ENCODE peak calls at places on chromosome 20, in six cellular contexts. N is MCF 10A; K is brain microvascular endothelial cell; X is OCI-LY7; Y is CD8-positive, alpha-beta T cell; H is Panc1. T is an unnamed sample.

GRCh38 chr20:50026746-50027575 is 44.2 kb downstream of the SNAI1 start:
- DNase-seq in X (no peak), N (no peak), H (no peak), K (no peak), Y (no peak), T (no peak)

GRCh38 chr20:51531141-51531710 is 11.3 kb downstream of the NFATC2 start:
- DNase-seq in N (peak), Y (no peak), X (no peak), H (no peak), K (no peak), T (no peak)

GRCh38 chr20:50339196-50339901 is 148.7 kb downstream of the CEBPB start:
- DNase-seq in K (no peak), Y (no peak), H (no peak), N (no peak), X (no peak), T (no peak)

GRCh38 chr20:58691773-58692578 is 624 bp upstream of the NPEPL1 start:
- DNase-seq in K (no peak), Y (no peak), X (no peak), N (peak), H (no peak), T (no peak)

GRCh38 chr20:3720626-3721025 is 8.2 kb upstream of the SIGLEC1 start:
- DNase-seq in H (no peak), X (no peak), Y (no peak), K (no peak), N (no peak), T (no peak)

GRCh38 chr20:40778894-40779496 is 90.0 kb upstream of the MAFB start:
- DNase-seq in K (no peak), H (no peak), N (no peak), X (peak), Y (no peak), T (no peak)

GRCh38 chr20:62694868-62695267 is 13.8 kb upstream of the NTSR1 start:
- DNase-seq in N (no peak), Y (no peak), X (no peak), K (no peak), H (no peak), T (no peak)

GRCh38 chr20:52974155-52974554 is 2.0 kb downstream of the TSHZ2 start:
- DNase-seq in N (no peak), X (no peak), Y (no peak), H (no peak), K (no peak), T (no peak)

GRCh38 chr20:60137657-60138245 is 179.5 kb downstream of the CDH26 start:
- DNase-seq in X (peak), K (peak), Y (no peak), N (peak), H (no peak), T (peak)

GRCh38 chr20:41440882-41441281 is 74.3 kb upstream of the EMILIN3 start:
- DNase-seq in H (no peak), Y (no peak), K (no peak), N (no peak), X (no peak), T (no peak)

GRCh38 chr20:62374431-62375152 is 7.5 kb upstream of the LAMA5 start:
- DNase-seq in X (no peak), H (no peak), Y (no peak), N (no peak), K (no peak), T (no peak)

GRCh38 chr20:64071341-64072332 is 7.7 kb downstream of the RGS19 start:
- DNase-seq in N (no peak), Y (no peak), K (no peak), H (no peak), X (no peak), T (no peak)

GRCh38 chr20:37365760-37366638 is 20.1 kb downstream of the SRC start:
- DNase-seq in K (no peak), Y (no peak), N (no peak), X (peak), H (no peak), T (no peak)

GRCh38 chr20:52083627-52084232 is 107.8 kb downstream of the ZFP64 start:
- DNase-seq in H (peak), Y (no peak), X (peak), K (peak), N (peak), T (peak)

GRCh38 chr20:48892049-48892470 is 29.5 kb upstream of the ARFGEF2 start:
- DNase-seq in Y (no peak), K (no peak), X (no peak), H (no peak), N (no peak), T (no peak)

DNA sequence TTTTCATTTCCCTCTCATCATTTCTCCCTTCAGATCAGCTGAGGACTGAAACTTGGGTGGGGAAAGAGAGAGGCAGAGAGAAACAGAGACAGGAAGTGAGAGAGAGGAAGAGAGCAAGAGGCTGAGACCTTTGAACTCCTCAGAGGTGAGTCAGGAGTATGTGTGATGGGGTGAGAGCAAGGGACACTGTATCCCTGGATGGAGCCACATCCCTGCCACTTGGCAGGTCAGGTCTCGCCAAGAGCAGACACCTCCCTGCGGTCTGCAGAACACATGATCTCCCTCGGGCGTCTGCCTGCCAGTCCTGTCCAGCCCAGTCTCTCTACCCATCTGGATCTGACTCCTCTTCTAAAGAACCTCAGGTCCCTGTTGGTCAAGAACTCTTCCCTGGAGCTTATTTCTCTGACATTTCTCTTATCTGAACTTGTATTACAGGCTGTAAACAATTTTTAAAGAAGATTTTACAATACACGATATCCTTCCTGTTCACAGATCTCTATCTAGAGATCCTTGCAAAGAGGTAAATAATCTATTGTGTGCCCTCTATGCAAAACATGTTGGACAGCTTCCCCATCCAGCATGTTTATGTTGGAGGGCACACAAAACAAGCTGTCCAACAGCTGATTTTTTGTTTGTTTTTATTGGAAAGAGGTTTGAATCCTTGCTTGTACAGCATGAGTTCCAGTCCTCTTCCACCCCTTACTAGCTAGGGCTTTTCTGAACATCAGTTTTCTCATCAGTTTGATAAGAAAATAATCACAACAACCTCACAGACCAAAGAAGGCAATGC is 62.5 kb upstream of the SYNDIG1 start:
- DNase-seq in N (no peak), H (no peak), Y (no peak), X (no peak), K (no peak), T (no peak)
- TF ChIP-seq CTCF in N (no peak), H (no peak), Y (no peak), X (no peak), K (no peak), T (no peak)

GRCh38 chr20:44911264-44911921 is 1.5 kb downstream of the PABPC1L start:
- DNase-seq in Y (no peak), H (no peak), K (peak), X (peak), N (peak), T (peak)
- TF ChIP-seq CTCF in Y (no peak), H (peak), K (peak), X (peak), N (peak), T (peak)

GRCh38 chr20:34829191-34829590 is 3.7 kb upstream of the NCOA6 start:
- DNase-seq in K (no peak), H (no peak), N (no peak), X (peak), Y (no peak), T (no peak)

DNA sequence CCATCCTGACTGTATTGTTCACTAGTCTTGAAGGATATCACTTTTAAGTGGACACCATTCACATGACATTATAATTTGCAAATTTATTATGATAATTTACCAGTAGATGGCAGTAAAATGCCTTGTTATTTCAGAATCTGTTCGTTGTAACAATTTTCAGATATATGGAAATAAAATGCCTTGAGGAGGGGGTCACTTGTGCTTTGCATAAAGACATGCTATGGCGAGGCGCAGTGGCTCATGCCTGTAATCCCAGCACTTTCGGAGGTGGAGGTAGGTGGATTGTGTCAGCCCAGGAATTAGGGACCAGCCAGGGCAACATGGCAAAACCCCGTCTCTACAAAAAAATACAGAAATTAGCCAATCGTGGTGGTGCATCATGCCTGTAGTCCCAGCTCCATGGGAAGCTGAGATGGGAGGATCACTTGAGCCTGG is 9.0 kb upstream of the NCOA6 start:
- DNase-seq in K (no peak), X (peak), Y (no peak), N (peak), H (peak), T (no peak)
- TF ChIP-seq CTCF in K (peak), X (peak), Y (peak), N (peak), H (peak), T (peak)

GRCh38 chr20:18271160-18271559 is 17.2 kb upstream of the ZNF133 start:
- DNase-seq in N (no peak), Y (no peak), X (no peak), H (no peak), K (no peak), T (no peak)

GRCh38 chr20:18276821-18277220 is 11.5 kb upstream of the ZNF133 start:
- DNase-seq in H (peak), X (peak), Y (peak), N (peak), K (peak), T (peak)

GRCh38 chr20:18267815-18268214 is 20.5 kb upstream of the ZNF133 start:
- DNase-seq in K (no peak), H (no peak), X (no peak), Y (no peak), N (no peak), T (peak)

GRCh38 chr20:18273738-18274137 is 14.6 kb upstream of the ZNF133 start:
- DNase-seq in Y (no peak), N (no peak), K (no peak), X (no peak), H (no peak), T (no peak)

DNA sequence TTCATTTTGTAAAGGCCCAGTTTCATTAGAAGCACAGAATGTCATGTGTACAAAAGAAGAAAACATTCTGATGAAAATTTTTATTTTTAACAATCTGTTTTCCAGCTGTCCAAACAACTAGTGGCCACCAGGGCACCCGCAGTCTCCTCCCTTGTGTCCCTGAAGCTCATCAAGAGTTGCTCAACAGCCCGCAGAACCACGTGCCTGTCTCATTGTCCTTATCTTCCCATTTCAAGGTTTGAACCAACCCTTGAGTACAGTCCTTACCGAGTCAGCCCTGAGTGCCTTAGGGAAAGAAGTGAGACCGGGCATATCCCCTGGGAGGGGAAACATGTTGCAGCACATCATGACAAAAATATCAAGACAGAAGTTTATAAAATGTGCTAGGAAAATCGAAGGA is 15.9 kb upstream of the ZNF133 start:
- DNase-seq in K (peak), N (peak), H (no peak), X (no peak), Y (no peak), T (no peak)
- TF ChIP-seq CTCF in K (peak), N (no peak), H (no peak), X (no peak), Y (no peak), T (peak)